ENCODE peak calls at places on chromosome 3, in ten cellular contexts. L is psoas muscle; U is fibroblast of lung; S is SJSA1; O is CD4-positive, CD25-positive, alpha-beta regulatory T cell; G is sigmoid colon; E is PC-9; K is IMR-90; T is esophagus squamous epithelium; M is testis. R is an unnamed sample.

GRCh38 chr3:112770026-112770626 is 76.5 kb downstream of the CD200R1L start:
- DNase-seq in L (peak; percentile 64), U (peak; percentile 65), S (peak; percentile 48), O (no peak), G (no peak), E (no peak), K (peak; percentile 87), T (no peak), M (no peak), R (peak; percentile 93)

GRCh38 chr3:42122261-42123011 is 31.3 kb downstream of the TRAK1 start:
- DNase-seq in L (no peak), U (no peak), S (no peak), O (no peak), G (peak; percentile 36), E (peak; percentile 39), K (no peak), T (no peak), M (no peak), R (peak; percentile 79)

GRCh38 chr3:30606301-30607031 is at the start of gene TGFBR2:
- DNase-seq in L (peak; percentile 97), U (peak; percentile 99), S (peak; percentile 97), O (peak; percentile 65), G (peak; percentile 99), E (peak; percentile 92), K (peak; percentile 99), T (peak; percentile 71), M (peak; percentile 89), R (peak; percentile 95)

GRCh38 chr3:56986347-56986746 is 74.1 kb upstream of the SPATA12 start:
- DNase-seq in L (no peak), U (no peak), S (no peak), O (no peak), G (no peak), E (no peak), K (no peak), T (no peak), M (no peak), R (no peak)

GRCh38 chr3:23626442-23626841 is 179.3 kb upstream of the UBE2E1 start:
- DNase-seq in L (no peak), U (no peak), S (no peak), O (no peak), G (no peak), E (no peak), K (no peak), T (no peak), M (no peak), R (no peak)

GRCh38 chr3:120682095-120682681 is at the start of gene HGD:
- DNase-seq in L (no peak), U (no peak), S (no peak), O (no peak), G (no peak), E (no peak), K (peak; percentile 26), T (no peak), M (no peak), R (no peak)

GRCh38 chr3:36060950-36061349 is 319.4 kb upstream of the STAC start:
- DNase-seq in L (no peak), U (no peak), S (no peak), O (no peak), G (no peak), E (no peak), K (no peak), T (no peak), M (no peak), R (peak; percentile 2)

GRCh38 chr3:146536681-146537080 is 7.7 kb downstream of the PLSCR1 start:
- DNase-seq in L (no peak), U (no peak), S (no peak), O (no peak), G (no peak), E (no peak), K (no peak), T (no peak), M (no peak), R (no peak)

GRCh38 chr3:42683875-42684593 is 1.3 kb upstream of the KLHL40 start:
- DNase-seq in L (peak; percentile 91), U (peak; percentile 98), S (peak; percentile 88), O (no peak), G (peak; percentile 86), E (peak; percentile 56), K (peak; percentile 97), T (no peak), M (no peak), R (peak; percentile 95)

GRCh38 chr3:112568642-112569041 is 6.8 kb downstream of the SLC35A5 start:
- DNase-seq in L (no peak), U (peak; percentile 11), S (no peak), O (no peak), G (no peak), E (no peak), K (peak; percentile 21), T (no peak), M (no peak), R (peak; percentile 12)

GRCh38 chr3:188400494-188401243 is 246.7 kb downstream of the LPP start:
- DNase-seq in L (no peak), U (no peak), S (no peak), O (no peak), G (no peak), E (no peak), K (no peak), T (no peak), M (no peak), R (no peak)

GRCh38 chr3:49172616-49173041 is 1.2 kb downstream of the KLHDC8B start:
- DNase-seq in L (no peak), U (no peak), S (no peak), O (no peak), G (no peak), E (no peak), K (no peak), T (no peak), M (peak; percentile 42), R (no peak)

GRCh38 chr3:49171119-49171774 is at the start of gene KLHDC8B:
- DNase-seq in L (peak; percentile 93), U (peak; percentile 87), S (peak; percentile 84), O (peak; percentile 63), G (peak; percentile 96), E (peak; percentile 76), K (peak; percentile 81), T (no peak), M (peak; percentile 91), R (peak; percentile 73)

GRCh38 chr3:49171775-49172500 is 540 bp downstream of the KLHDC8B start:
- DNase-seq in L (no peak), U (no peak), S (no peak), O (no peak), G (no peak), E (no peak), K (no peak), T (no peak), M (no peak), R (no peak)

GRCh38 chr3:49173116-49173791 is 1.9 kb downstream of the KLHDC8B start:
- DNase-seq in L (no peak), U (peak; percentile 15), S (no peak), O (no peak), G (peak; percentile 75), E (no peak), K (no peak), T (no peak), M (peak; percentile 59), R (no peak)

DNA sequence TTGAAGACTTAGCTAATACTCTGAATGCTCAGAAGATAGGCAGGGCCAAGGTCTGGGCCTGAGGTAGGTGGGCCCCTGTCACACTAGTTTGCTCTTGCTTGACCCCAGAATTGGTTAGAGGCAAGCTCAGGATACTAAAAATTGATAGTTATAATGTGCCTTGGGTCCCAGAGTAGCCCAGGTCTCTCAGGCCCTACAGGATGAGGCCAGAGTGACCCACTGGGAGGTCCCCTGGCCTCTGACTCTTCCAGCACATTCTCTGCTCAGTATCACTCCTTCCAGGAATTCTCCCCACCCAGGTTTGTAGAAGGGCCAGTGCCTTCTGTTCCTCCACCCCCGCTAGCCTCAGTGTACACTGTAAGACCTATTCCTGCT is 667 bp upstream of the KLHDC8B start:
- DNase-seq in L (no peak), U (no peak), S (no peak), O (no peak), G (no peak), E (no peak), K (no peak), T (no peak), M (no peak), R (no peak)
- H3K4me1 ChIP-seq in L (peaks cover 32% of the 10 kb centered on the region), U (peaks cover 17% of the 10 kb centered on the region), S (peaks cover 29% of the 10 kb centered on the region), O (peaks cover 24% of the 10 kb centered on the region), G (peaks cover 40% of the 10 kb centered on the region), E (peaks cover 5% of the 10 kb centered on the region), K (peaks cover 27% of the 10 kb centered on the region), T (peaks cover 65% of the 10 kb centered on the region), M (peaks cover 40% of the 10 kb centered on the region), R (peaks cover 4% of the 10 kb centered on the region)

DNA sequence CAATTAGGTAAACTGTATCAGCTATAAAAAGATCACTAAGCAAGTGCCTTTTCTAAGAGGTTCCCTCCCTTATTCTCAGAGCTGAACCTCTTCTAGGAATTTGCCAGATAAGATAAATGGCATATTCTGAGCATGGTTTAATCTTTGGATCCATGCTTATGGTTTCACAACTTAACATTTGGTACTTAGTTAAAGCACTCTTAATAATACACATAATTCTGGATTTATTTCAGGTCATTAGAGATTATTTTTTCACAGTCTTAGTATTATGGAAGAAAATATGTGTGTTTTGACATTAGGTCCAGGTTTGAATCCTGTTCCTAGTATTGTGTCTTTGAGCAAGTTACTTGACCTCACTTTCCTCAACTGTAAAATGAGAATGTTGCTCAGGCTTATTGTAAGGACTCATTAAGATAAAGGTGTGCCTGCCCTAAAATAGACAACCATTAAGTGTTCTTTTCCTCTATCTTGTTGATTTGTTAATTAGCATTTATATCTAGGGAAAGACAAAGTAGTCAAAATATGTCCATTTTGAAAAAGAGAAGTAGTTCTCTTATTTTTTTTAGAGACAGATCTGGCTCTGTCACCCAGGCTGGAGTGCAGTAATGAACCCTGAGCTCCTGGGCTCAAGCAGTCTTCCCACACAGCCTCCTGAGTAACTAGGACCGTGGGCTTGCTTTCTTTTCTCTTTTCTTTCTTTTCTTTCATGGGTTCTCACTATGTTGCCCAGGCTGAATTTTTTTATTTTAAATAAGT is 43.4 kb downstream of the TSC22D2 start:
- DNase-seq in L (no peak), U (no peak), S (no peak), O (no peak), G (no peak), E (no peak), K (no peak), T (no peak), M (no peak), R (no peak)
- H3K4me1 ChIP-seq in L (peaks cover 51% of the 10 kb centered on the region), U (peaks cover 16% of the 10 kb centered on the region), S (peaks cover 43% of the 10 kb centered on the region), O (no peaks in the 10 kb centered on the region), G (peaks cover 35% of the 10 kb centered on the region), E (peaks cover 47% of the 10 kb centered on the region), K (peaks cover 14% of the 10 kb centered on the region), T (peaks cover 50% of the 10 kb centered on the region), M (no peaks in the 10 kb centered on the region), R (peaks cover 44% of the 10 kb centered on the region)

GRCh38 chr3:197420115-197420514 is 121.7 kb upstream of the DLG1 start:
- DNase-seq in L (no peak), U (no peak), S (no peak), O (no peak), G (no peak), E (no peak), K (no peak), T (no peak), M (no peak), R (no peak)
- H3K4me1 ChIP-seq in L (no peaks in the 10 kb centered on the region), U (no peaks in the 10 kb centered on the region), S (peaks cover 10% of the 10 kb centered on the region), O (no peaks in the 10 kb centered on the region), G (no peaks in the 10 kb centered on the region), E (peaks cover 23% of the 10 kb centered on the region), K (peaks cover 2% of the 10 kb centered on the region), T (peaks cover 48% of the 10 kb centered on the region), M (peaks cover 3% of the 10 kb centered on the region), R (peaks cover 3% of the 10 kb centered on the region)

DNA sequence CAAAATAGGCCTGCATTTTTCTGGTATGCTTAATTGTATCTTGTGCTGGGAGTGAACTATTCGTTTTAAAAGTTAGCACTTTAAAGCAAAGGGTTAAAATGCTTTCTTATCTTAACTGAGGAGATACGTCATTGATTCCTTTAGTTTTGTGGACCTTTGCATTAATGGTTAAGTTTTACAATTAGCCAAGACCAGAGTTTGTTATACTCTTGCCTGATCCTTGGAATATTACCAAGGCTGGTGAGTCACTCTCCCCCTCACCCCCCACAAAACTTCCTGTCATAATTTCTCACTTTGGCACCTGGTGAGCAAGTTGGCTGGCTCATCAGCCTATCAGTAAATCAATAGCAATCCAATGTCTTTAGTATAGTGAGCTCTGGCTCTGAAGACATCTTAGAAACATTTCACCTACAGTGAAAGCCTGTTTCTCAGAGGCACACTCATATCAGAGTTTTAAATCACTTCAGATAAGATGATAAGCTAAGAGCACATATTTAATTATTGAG is 26.7 kb downstream of the SLC2A2 start:
- DNase-seq in L (no peak), U (peak; percentile 91), S (no peak), O (no peak), G (no peak), E (peak; percentile 69), K (peak; percentile 93), T (no peak), M (no peak), R (peak; percentile 79)
- H3K4me1 ChIP-seq in L (no peaks in the 10 kb centered on the region), U (peaks cover 11% of the 10 kb centered on the region), S (peaks cover 31% of the 10 kb centered on the region), O (no peaks in the 10 kb centered on the region), G (peaks cover 6% of the 10 kb centered on the region), E (peaks cover 55% of the 10 kb centered on the region), K (peaks cover 13% of the 10 kb centered on the region), T (peaks cover 25% of the 10 kb centered on the region), M (no peaks in the 10 kb centered on the region), R (peaks cover 19% of the 10 kb centered on the region)